ENCODE peak calls at places on chromosomes 2 and 18, in six cellular contexts. T is hepatocyte, E is body of pancreas, R is upper lobe of right lung, U is pancreas, O is lower lobe of right lung. C is an unnamed sample.

GRCh38 chr2:182426915-182427233 is at the start of gene PDE1A:
- DNase-seq in T (no peak), O (no peak), R (no peak), U (no peak), E (no peak), C (no peak)

GRCh38 chr2:138760693-138761092 is 19.5 kb downstream of the NXPH2 start:
- DNase-seq in R (no peak), O (no peak), E (peak; percentile 29), T (no peak), U (no peak), C (no peak)

GRCh38 chr2:181165199-181165868 is 184.9 kb downstream of the UBE2E3 start:
- DNase-seq in E (no peak), O (no peak), U (no peak), T (no peak), R (no peak), C (no peak)

GRCh38 chr2:36352024-36352398 is 3.6 kb upstream of the CRIM1 start:
- DNase-seq in T (peak; percentile 67), U (no peak), R (no peak), E (no peak), O (no peak), C (no peak)

GRCh38 chr2:157903626-157904025 is 27.5 kb upstream of the ACVR1 start:
- DNase-seq in O (no peak), R (no peak), U (no peak), E (no peak), T (no peak), C (no peak)

GRCh38 chr2:71743995-71744675 is 290.8 kb downstream of the DYSF start:
- DNase-seq in T (no peak), O (no peak), R (no peak), E (no peak), U (no peak), C (no peak)

GRCh38 chr2:170310876-170311502 is 133.0 kb downstream of the MYO3B start:
- DNase-seq in T (no peak), U (no peak), O (no peak), R (no peak), E (no peak), C (no peak)

GRCh38 chr2:228378696-228379425 is 197.4 kb upstream of the SPHKAP start:
- DNase-seq in R (no peak), T (no peak), E (no peak), U (no peak), O (no peak), C (no peak)

GRCh38 chr2:78351208-78351607 is 674.3 kb upstream of the REG3G start:
- DNase-seq in U (no peak), T (peak; percentile 21), E (no peak), R (no peak), O (no peak), C (no peak)

GRCh38 chr2:43340945-43341356 is 114.5 kb upstream of the ZFP36L2 start:
- DNase-seq in R (no peak), O (no peak), U (no peak), E (no peak), T (no peak), C (no peak)

GRCh38 chr2:44134848-44135247 is 33.8 kb upstream of the PPM1B start:
- DNase-seq in U (no peak), E (no peak), T (no peak), R (no peak), O (no peak), C (no peak)

GRCh38 chr2:191013876-191014652 is at the start of gene STAT1:
- DNase-seq in O (peak; percentile 95), E (peak; percentile 95), R (peak; percentile 97), T (peak; percentile 98), U (peak; percentile 91), C (peak; percentile 95)

GRCh38 chr2:83596592-83597339 is 862.3 kb downstream of the SUCLG1 start:
- DNase-seq in R (no peak), T (no peak), U (no peak), O (no peak), E (no peak), C (no peak)

GRCh38 chr2:165274698-165275097 is 35.5 kb downstream of the SCN2A start:
- DNase-seq in O (peak; percentile 66), U (no peak), T (no peak), E (peak; percentile 30), R (peak; percentile 83), C (peak; percentile 28)

GRCh38 chr2:127811397-127811860 is 458 bp upstream of the WDR33 start:
- DNase-seq in O (peak; percentile 53), E (no peak), R (no peak), T (no peak), U (no peak), C (no peak)

GRCh38 chr2:127807678-127808353 is 3.2 kb downstream of the WDR33 start:
- DNase-seq in T (no peak), O (no peak), E (no peak), R (no peak), U (no peak), C (no peak)

GRCh38 chr2:127811922-127812321 is 951 bp upstream of the WDR33 start:
- DNase-seq in R (no peak), E (no peak), T (no peak), O (no peak), U (no peak), C (no peak)

GRCh38 chr2:127810156-127810636 is 775 bp downstream of the WDR33 start:
- DNase-seq in E (peak; percentile 23), T (peak; percentile 46), U (no peak), O (no peak), R (no peak), C (no peak)

GRCh38 chr2:127810637-127811396 is at the start of gene WDR33:
- DNase-seq in R (peak; percentile 96), E (peak; percentile 96), O (peak; percentile 95), U (peak; percentile 92), T (peak; percentile 97), C (peak; percentile 91)
- TF ChIP-seq CTCF in R (no peak), E (no peak), O (no peak), U (no peak), T (peak; percentile 34), C (no peak)

GRCh38 chr2:32807662-32808061 is 139.1 kb upstream of the LTBP1 start:
- DNase-seq in O (no peak), U (no peak), R (no peak), T (no peak), E (no peak), C (no peak)

GRCh38 chr2:32804205-32804604 is 142.5 kb upstream of the LTBP1 start:
- DNase-seq in E (no peak), O (no peak), U (no peak), R (no peak), T (no peak), C (no peak)

GRCh38 chr2:32802877-32803276 is 143.9 kb upstream of the LTBP1 start:
- DNase-seq in T (no peak), R (no peak), U (no peak), O (no peak), E (no peak), C (no peak)

GRCh38 chr2:32805104-32806095 is 141.4 kb upstream of the LTBP1 start:
- DNase-seq in R (no peak), U (no peak), T (peak; percentile 61), E (no peak), O (no peak), C (no peak)

GRCh38 chr2:32806857-32807256 is 139.9 kb upstream of the LTBP1 start:
- DNase-seq in O (no peak), T (no peak), R (no peak), E (no peak), U (no peak), C (no peak)
- H3K27ac ChIP-seq in O (no peak overlapping the region), T (no peak overlapping the region), R (no peak overlapping the region), E (no peak overlapping the region), U (no peak overlapping the region), C (no peak overlapping the region)

GRCh38 chr2:155151472-155151871 is 453.0 kb downstream of the KCNJ3 start:
- DNase-seq in T (no peak), E (no peak), O (no peak), U (no peak), R (no peak), C (no peak)
- TF ChIP-seq CTCF in T (no peak), E (no peak), O (no peak), U (no peak), R (no peak), C (no peak)

GRCh38 chr18:31268985-31269406 is 49.0 kb upstream of the DSG1 start:
- DNase-seq in O (no peak), R (no peak), E (peak; percentile 14), T (no peak), U (no peak), C (no peak)

GRCh38 chr18:31273812-31274527 is 44.0 kb upstream of the DSG1 start:
- DNase-seq in E (no peak), R (no peak), T (no peak), O (no peak), U (no peak), C (no peak)

GRCh38 chr18:31270578-31270977 is 47.4 kb upstream of the DSG1 start:
- DNase-seq in U (no peak), E (no peak), O (no peak), T (no peak), R (no peak), C (no peak)

GRCh38 chr18:31267823-31268481 is 50.0 kb upstream of the DSG1 start:
- DNase-seq in T (no peak), U (no peak), O (no peak), R (no peak), E (no peak), C (no peak)

DNA sequence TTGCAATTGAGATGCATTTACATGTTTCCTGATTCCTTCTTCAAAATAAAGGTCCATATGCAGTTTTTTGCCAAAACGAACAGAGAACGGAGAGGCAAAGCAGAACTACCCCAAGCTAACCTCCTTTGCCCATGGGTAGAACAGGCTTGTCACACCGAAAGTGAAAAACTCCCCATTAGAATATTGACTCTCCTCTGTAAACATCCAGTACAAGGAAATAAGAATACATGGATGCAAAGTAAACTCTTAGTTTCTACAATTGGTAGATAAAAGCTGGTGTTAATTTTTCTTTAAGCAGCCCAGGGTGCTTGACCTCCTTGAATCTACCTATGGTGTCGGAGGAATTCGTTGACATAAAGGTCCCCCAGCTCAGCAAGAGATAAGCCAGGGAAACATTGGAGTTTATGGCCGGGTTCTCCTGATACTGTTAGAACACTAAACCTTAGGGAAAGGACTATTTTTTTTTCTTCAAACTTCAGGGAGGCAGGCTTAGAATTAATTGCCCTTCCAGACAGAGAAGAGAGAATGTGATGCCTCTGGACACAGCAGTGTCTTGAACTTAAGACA is 48.4 kb upstream of the DSG1 start:
- DNase-seq in E (no peak), T (peak; percentile 46), O (no peak), U (no peak), R (no peak), C (no peak)
- H3K27ac ChIP-seq in E (no peak overlapping the region), T (peak overlapping the region; percentile 13), O (no peak overlapping the region), U (peak overlapping the region; percentile 75), R (no peak overlapping the region), C (no peak overlapping the region)

DNA sequence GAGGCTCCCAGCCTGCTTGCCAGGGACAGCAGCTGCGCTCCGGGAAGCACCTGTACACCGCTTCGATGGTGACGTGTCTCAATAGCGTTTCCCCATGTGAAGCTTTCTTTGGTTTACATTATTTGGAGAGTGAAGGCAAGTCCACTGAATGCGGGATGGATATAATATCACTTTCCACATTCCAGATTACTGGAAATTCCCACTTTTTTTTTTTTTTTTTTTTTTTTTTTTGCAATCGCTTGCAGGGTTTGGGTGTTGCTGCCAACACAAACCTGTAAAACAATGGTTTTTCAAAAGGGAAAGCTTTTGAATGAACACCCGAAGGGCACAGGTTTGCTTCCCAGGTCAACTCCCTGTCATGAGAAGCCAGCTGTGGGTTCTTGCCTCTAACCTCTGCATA is 158.8 kb downstream of the ZNF516 start:
- DNase-seq in T (no peak), O (no peak), U (no peak), E (no peak), R (no peak), C (no peak)
- TF ChIP-seq CTCF in T (no peak), O (no peak), U (no peak), E (no peak), R (no peak), C (no peak)

GRCh38 chr18:7812431-7813063 is 245.4 kb downstream of the PTPRM start:
- DNase-seq in E (no peak), R (no peak), T (no peak), O (no peak), U (no peak), C (no peak)
- H3K27ac ChIP-seq in E (no peak overlapping the region), R (no peak overlapping the region), T (no peak overlapping the region), O (no peak overlapping the region), U (no peak overlapping the region), C (no peak overlapping the region)

C was measured in ovary.